ENCODE peak calls at places on chromosome 14, in six cellular contexts. U is thyroid gland, J is DND-41, B is hepatocyte, H is AG09309, S is cardiac muscle cell. P is an unnamed sample.

GRCh38 chr14:102893452-102893851 is 29.0 kb upstream of the AMN start:
- DNase-seq in B (peak), H (peak), U (no peak), S (peak), J (no peak), P (no peak)

GRCh38 chr14:62409909-62410308 is 635.3 kb downstream of the KCNH5 start:
- DNase-seq in U (no peak), B (peak), S (peak), H (no peak), J (no peak), P (no peak)

GRCh38 chr14:50955373-50956043 is 11.2 kb upstream of the PYGL start:
- DNase-seq in H (peak), B (peak), S (peak), J (peak), U (peak), P (peak)

GRCh38 chr14:79328863-79329262 is 882.4 kb downstream of the DIO2 start:
- DNase-seq in U (no peak), J (no peak), B (no peak), H (no peak), S (no peak), P (no peak)

GRCh38 chr14:61364243-61364642 is 42.9 kb downstream of the PRKCH start:
- DNase-seq in U (no peak), B (no peak), J (no peak), S (no peak), H (no peak), P (no peak)

GRCh38 chr14:82806426-82806825 is 1272.8 kb upstream of the SEL1L start:
- DNase-seq in U (no peak), J (no peak), B (no peak), H (no peak), S (no peak), P (no peak)

GRCh38 chr14:104294628-104294982 is 156.2 kb downstream of the KIF26A start:
- DNase-seq in J (no peak), S (no peak), B (no peak), U (no peak), H (no peak), P (no peak)

GRCh38 chr14:49659526-49660455 is 24.7 kb upstream of the DNAAF2 start:
- DNase-seq in J (no peak), H (no peak), B (no peak), U (no peak), S (no peak), P (peak)

GRCh38 chr14:74712499-74713394 is at the start of the genes AREL1 and FCF1:
- DNase-seq in J (peak), U (peak), S (peak), H (peak), B (peak), P (peak)

GRCh38 chr14:102094101-102094500 is 7.3 kb upstream of the HSP90AA1 start:
- DNase-seq in B (no peak), H (no peak), J (no peak), S (peak), U (no peak), P (no peak)

GRCh38 chr14:20714593-20715250 is 26.2 kb downstream of the ANG start:
- DNase-seq in U (peak), S (peak), H (peak), B (peak), J (no peak), P (peak)

GRCh38 chr14:99041141-99041819 is 230.7 kb downstream of the BCL11B start:
- DNase-seq in S (no peak), U (no peak), B (no peak), J (no peak), H (no peak), P (no peak)

GRCh38 chr14:71451501-71451900 is 480.7 kb upstream of the RGS6 start:
- DNase-seq in B (no peak), U (no peak), H (no peak), S (no peak), J (no peak), P (no peak)

GRCh38 chr14:89251066-89251465 is 166.0 kb downstream of the FOXN3 start:
- DNase-seq in S (peak), B (no peak), J (no peak), H (no peak), U (no peak), P (no peak)

GRCh38 chr14:65016461-65016860 is 29.8 kb downstream of the FNTB start:
- DNase-seq in U (no peak), S (no peak), J (no peak), H (no peak), B (no peak), P (no peak)

GRCh38 chr14:71703477-71703876 is 228.8 kb upstream of the RGS6 start:
- DNase-seq in H (no peak), S (peak), J (no peak), U (no peak), B (no peak), P (no peak)

GRCh38 chr14:93788557-93789365 is 476 bp upstream of the PRIMA1 start:
- DNase-seq in U (peak), S (peak), B (peak), H (no peak), J (no peak), P (no peak)

GRCh38 chr14:61285364-61285763 is 4.2 kb upstream of the TMEM30B start:
- DNase-seq in U (no peak), H (no peak), S (no peak), B (no peak), J (no peak), P (peak)

GRCh38 chr14:102321456-102322101 is 2.0 kb downstream of the ZNF839 start:
- DNase-seq in U (no peak), H (no peak), S (no peak), J (no peak), B (peak), P (no peak)

GRCh38 chr14:66717571-66718140 is 209.7 kb downstream of the GPHN start:
- DNase-seq in H (no peak), J (no peak), S (no peak), U (no peak), B (no peak), P (no peak)

GRCh38 chr14:100419856-100420255 is 96.7 kb downstream of the SLC25A47 start:
- DNase-seq in B (no peak), U (no peak), S (no peak), H (no peak), J (no peak), P (no peak)

GRCh38 chr14:34025325-34026017 is 74.6 kb upstream of the EGLN3 start:
- DNase-seq in S (no peak), H (no peak), J (no peak), U (no peak), B (no peak), P (no peak)

GRCh38 chr14:35533357-35534129 is 421 bp upstream of the INSM2 start:
- DNase-seq in U (peak), B (peak), H (no peak), S (peak), J (no peak), P (no peak)

GRCh38 chr14:35532783-35533356 is 1.1 kb upstream of the INSM2 start:
- DNase-seq in B (no peak), J (no peak), H (no peak), U (no peak), S (no peak), P (no peak)

GRCh38 chr14:35535794-35536112 is 1.8 kb downstream of the INSM2 start:
- DNase-seq in J (no peak), S (no peak), U (no peak), B (no peak), H (no peak), P (no peak)

GRCh38 chr14:35534884-35535793 is 1.2 kb downstream of the INSM2 start:
- DNase-seq in S (peak), B (peak), H (no peak), J (peak), U (peak), P (no peak)

GRCh38 chr14:35534130-35534883 is at the start of gene INSM2:
- DNase-seq in S (no peak), J (no peak), B (no peak), H (no peak), U (no peak), P (no peak)
- TF ChIP-seq CTCF in S (peak), J (no peak), B (peak), H (peak), U (no peak), P (peak)

GRCh38 chr14:68710776-68711175 is 82.1 kb downstream of the ZFP36L1 start:
- DNase-seq in U (no peak), J (no peak), H (no peak), B (no peak), S (no peak), P (no peak)
- TF ChIP-seq CTCF in U (no peak), J (no peak), H (no peak), B (no peak), S (no peak), P (no peak)

GRCh38 chr14:52015411-52016030 is 26.2 kb downstream of the RTRAF start:
- DNase-seq in J (no peak), B (peak), H (no peak), S (peak), U (no peak), P (no peak)
- TF ChIP-seq CTCF in J (peak), B (peak), H (peak), S (peak), U (no peak), P (peak)

DNA sequence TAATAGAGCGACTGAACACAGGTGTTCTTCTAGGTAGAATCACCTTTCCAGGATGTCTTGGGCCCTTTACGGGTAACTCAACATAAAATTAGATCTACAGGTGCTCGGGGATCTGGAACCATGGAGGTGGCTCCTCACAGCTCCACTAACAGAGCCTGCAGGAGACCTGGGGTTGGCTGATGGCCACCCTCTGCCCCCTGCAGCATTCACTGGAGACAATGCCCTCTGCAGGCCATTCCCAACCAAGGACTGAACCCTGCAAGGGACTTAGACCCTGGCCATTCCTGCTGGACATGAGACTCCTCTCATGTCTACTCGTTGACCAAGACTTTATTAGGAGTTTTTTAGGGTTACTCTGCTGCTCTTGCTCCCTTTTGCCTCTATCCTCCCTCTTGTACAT is 58.5 kb upstream of the PPP4R3A start:
- DNase-seq in S (no peak), U (no peak), B (no peak), H (no peak), J (no peak), P (no peak)
- TF ChIP-seq CTCF in S (no peak), U (no peak), B (peak), H (no peak), J (no peak), P (no peak)

GRCh38 chr14:56754966-56755365 is 55.3 kb downstream of the OTX2 start:
- DNase-seq in S (no peak), U (no peak), H (no peak), J (no peak), B (no peak), P (peak)

GRCh38 chr14:56752428-56752827 is 57.9 kb downstream of the OTX2 start:
- DNase-seq in J (no peak), U (no peak), H (no peak), B (peak), S (no peak), P (no peak)

GRCh38 chr14:56751471-56751870 is 58.8 kb downstream of the OTX2 start:
- DNase-seq in J (no peak), S (no peak), H (no peak), U (no peak), B (no peak), P (no peak)
- TF ChIP-seq CTCF in J (peak), S (no peak), H (no peak), U (no peak), B (no peak), P (no peak)

GRCh38 chr14:23321572-23322547 is 603 bp downstream of the PABPN1 start:
- DNase-seq in S (peak), H (no peak), J (peak), B (peak), U (no peak), P (no peak)

GRCh38 chr14:23324455-23324846 is 3.2 kb downstream of the PABPN1 start:
- DNase-seq in B (no peak), U (no peak), S (no peak), H (no peak), J (no peak), P (no peak)

GRCh38 chr14:23322568-23323517 is 1.6 kb downstream of the PABPN1 start:
- DNase-seq in B (no peak), U (no peak), H (no peak), J (no peak), S (no peak), P (no peak)

GRCh38 chr14:23324993-23325392 is 3.7 kb downstream of the PABPN1 start:
- DNase-seq in H (no peak), J (no peak), S (no peak), B (no peak), U (no peak), P (no peak)

DNA sequence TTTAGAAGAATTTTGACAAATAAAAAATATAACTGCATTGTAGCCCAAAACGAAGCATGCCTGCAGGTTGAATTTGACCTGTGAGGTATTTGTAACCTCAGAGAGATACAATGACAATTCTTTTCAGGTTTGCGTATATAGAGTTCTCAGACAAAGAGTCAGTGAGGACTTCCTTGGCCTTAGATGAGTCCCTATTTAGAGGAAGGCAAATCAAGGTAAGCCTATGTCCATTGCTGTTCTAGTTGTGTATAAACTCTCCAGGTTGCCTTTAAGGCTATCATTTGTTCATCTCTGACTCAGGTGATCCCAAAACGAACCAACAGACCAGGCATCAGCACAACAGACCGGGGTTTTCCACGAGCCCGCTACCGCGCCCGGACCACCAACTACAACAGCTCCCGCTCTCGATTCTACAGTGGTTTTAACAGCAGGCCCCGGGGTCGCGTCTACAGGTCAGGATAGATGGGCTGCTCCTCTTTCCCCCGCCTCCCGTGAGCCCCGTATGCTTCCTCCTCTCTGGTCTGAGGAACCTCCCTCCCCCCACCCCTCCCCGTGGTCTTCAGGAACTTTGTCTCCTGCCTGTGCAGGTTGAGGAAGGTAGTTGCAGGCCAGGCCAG is 2.7 kb downstream of the PABPN1 start:
- DNase-seq in H (no peak), B (no peak), J (no peak), S (no peak), U (no peak), P (no peak)
- TF ChIP-seq CTCF in H (no peak), B (no peak), J (no peak), S (no peak), U (no peak), P (no peak)